ENCODE peak calls at places on chromosomes 7 and 10, in seven cellular contexts. One of them, this sample, is unnamed.
A peak's percentile ranks its signal among the peaks of the same experiment; 100 is the strongest.

GRCh38 chr10:84156768-84157167 is 16.8 kb upstream of the GPR15LG start:
- DNase-seq in cardiac muscle cell: no peak
- DNase-seq in PC-3: no peak
- DNase-seq in tibial artery: no peak
- DNase-seq in K562: no peak
- DNase-seq in body of pancreas: no peak
- DNase-seq in ovary: no peak
- DNase-seq in this sample: no peak

GRCh38 chr7:64463636-64464375 is 99.1 kb downstream of the ZNF680 start:
- DNase-seq in K562: peak; percentile 32
- DNase-seq in body of pancreas: peak; percentile 70
- DNase-seq in cardiac muscle cell: no peak
- DNase-seq in PC-3: peak; percentile 2
- DNase-seq in tibial artery: peak; percentile 71
- DNase-seq in ovary: peak; percentile 63
- DNase-seq in this sample: no peak

GRCh38 chr7:106792233-106792926 is 72.7 kb upstream of the PIK3CG start:
- DNase-seq in body of pancreas: no peak
- DNase-seq in PC-3: no peak
- DNase-seq in cardiac muscle cell: no peak
- DNase-seq in ovary: no peak
- DNase-seq in tibial artery: no peak
- DNase-seq in K562: no peak
- DNase-seq in this sample: no peak

GRCh38 chr10:55063817-55064216 is 262.8 kb upstream of the PCDH15 start:
- DNase-seq in body of pancreas: no peak
- DNase-seq in PC-3: peak; percentile 45
- DNase-seq in ovary: no peak
- DNase-seq in tibial artery: no peak
- DNase-seq in K562: no peak
- DNase-seq in cardiac muscle cell: no peak
- DNase-seq in this sample: no peak

GRCh38 chr7:20329389-20330175 is 1.1 kb upstream of the ITGB8 start:
- DNase-seq in PC-3: peak; percentile 90
- DNase-seq in cardiac muscle cell: peak; percentile 71
- DNase-seq in K562: peak; percentile 37
- DNase-seq in body of pancreas: peak; percentile 79
- DNase-seq in tibial artery: peak; percentile 64
- DNase-seq in ovary: peak; percentile 60
- DNase-seq in this sample: peak; percentile 79

GRCh38 chr10:27258838-27259532 is 18.4 kb upstream of the ACBD5 start:
- DNase-seq in K562: no peak
- DNase-seq in cardiac muscle cell: peak; percentile 58
- DNase-seq in body of pancreas: peak; percentile 45
- DNase-seq in ovary: no peak
- DNase-seq in tibial artery: no peak
- DNase-seq in PC-3: no peak
- DNase-seq in this sample: peak; percentile 40

GRCh38 chr10:28077889-28078288 is 79.0 kb upstream of the ODAD2 start:
- DNase-seq in K562: no peak
- DNase-seq in tibial artery: no peak
- DNase-seq in cardiac muscle cell: no peak
- DNase-seq in PC-3: peak; percentile 73
- DNase-seq in ovary: no peak
- DNase-seq in body of pancreas: no peak
- DNase-seq in this sample: no peak

GRCh38 chr10:128324058-128324457 is 197.8 kb upstream of the MKI67 start:
- DNase-seq in tibial artery: peak; percentile 42
- DNase-seq in ovary: no peak
- DNase-seq in K562: peak; percentile 24
- DNase-seq in PC-3: no peak
- DNase-seq in body of pancreas: peak; percentile 8
- DNase-seq in cardiac muscle cell: peak; percentile 64
- DNase-seq in this sample: no peak

GRCh38 chr7:24869572-24869971 is 110.4 kb downstream of the OSBPL3 start:
- DNase-seq in body of pancreas: no peak
- DNase-seq in ovary: no peak
- DNase-seq in K562: no peak
- DNase-seq in PC-3: no peak
- DNase-seq in cardiac muscle cell: no peak
- DNase-seq in tibial artery: no peak
- DNase-seq in this sample: no peak

GRCh38 chr10:87531908-87532622 is 27.4 kb downstream of the MINPP1 start:
- DNase-seq in cardiac muscle cell: no peak
- DNase-seq in body of pancreas: no peak
- DNase-seq in tibial artery: peak; percentile 73
- DNase-seq in ovary: peak; percentile 29
- DNase-seq in K562: no peak
- DNase-seq in PC-3: no peak
- DNase-seq in this sample: no peak

GRCh38 chr10:103843854-103844567 is 11.4 kb downstream of the SH3PXD2A start:
- DNase-seq in tibial artery: peak; percentile 55
- DNase-seq in body of pancreas: peak; percentile 68
- DNase-seq in K562: no peak
- DNase-seq in cardiac muscle cell: no peak
- DNase-seq in ovary: no peak
- DNase-seq in PC-3: no peak
- DNase-seq in this sample: no peak

GRCh38 chr10:46220872-46221538 is 65.8 kb upstream of the ANTXRL start:
- DNase-seq in cardiac muscle cell: no peak
- DNase-seq in tibial artery: no peak
- DNase-seq in PC-3: no peak
- DNase-seq in ovary: no peak
- DNase-seq in K562: no peak
- DNase-seq in body of pancreas: no peak
- DNase-seq in this sample: no peak

GRCh38 chr10:526651-527312 is 162.7 kb downstream of the DIP2C start:
- DNase-seq in PC-3: no peak
- DNase-seq in ovary: no peak
- DNase-seq in tibial artery: no peak
- DNase-seq in K562: peak; percentile 22
- DNase-seq in body of pancreas: no peak
- DNase-seq in cardiac muscle cell: no peak
- DNase-seq in this sample: no peak

GRCh38 chr7:155984028-155984607 is 171.9 kb upstream of the SHH start:
- DNase-seq in ovary: no peak
- DNase-seq in body of pancreas: no peak
- DNase-seq in PC-3: no peak
- DNase-seq in tibial artery: no peak
- DNase-seq in cardiac muscle cell: no peak
- DNase-seq in K562: no peak
- DNase-seq in this sample: no peak

GRCh38 chr10:124558901-124559321 is 97.3 kb downstream of the LHPP start:
- DNase-seq in ovary: no peak
- DNase-seq in tibial artery: no peak
- DNase-seq in K562: no peak
- DNase-seq in PC-3: no peak
- DNase-seq in cardiac muscle cell: no peak
- DNase-seq in body of pancreas: no peak
- DNase-seq in this sample: no peak

GRCh38 chr7:111980721-111981120 is 225.5 kb downstream of the DOCK4 start:
- DNase-seq in ovary: no peak
- DNase-seq in K562: no peak
- DNase-seq in tibial artery: no peak
- DNase-seq in cardiac muscle cell: no peak
- DNase-seq in body of pancreas: no peak
- DNase-seq in PC-3: no peak
- DNase-seq in this sample: no peak

GRCh38 chr10:121662945-121663917 is 65.0 kb upstream of the FGFR2 start:
- DNase-seq in body of pancreas: no peak
- DNase-seq in ovary: no peak
- DNase-seq in cardiac muscle cell: peak; percentile 49
- DNase-seq in K562: peak; percentile 22
- DNase-seq in tibial artery: no peak
- DNase-seq in PC-3: no peak
- DNase-seq in this sample: peak; percentile 82

GRCh38 chr10:7107287-7107686 is 303.5 kb downstream of the SFMBT2 start:
- DNase-seq in ovary: no peak
- DNase-seq in body of pancreas: no peak
- DNase-seq in PC-3: no peak
- DNase-seq in K562: no peak
- DNase-seq in cardiac muscle cell: no peak
- DNase-seq in tibial artery: no peak
- DNase-seq in this sample: no peak

GRCh38 chr7:47787249-47788069 is 160.8 kb downstream of the PKD1L1 start:
- DNase-seq in PC-3: no peak
- DNase-seq in cardiac muscle cell: no peak
- DNase-seq in body of pancreas: no peak
- DNase-seq in ovary: no peak
- DNase-seq in tibial artery: no peak
- DNase-seq in K562: no peak
- DNase-seq in this sample: no peak

GRCh38 chr7:92135490-92135889 is 1.2 kb upstream of the CYP51A1 start:
- DNase-seq in ovary: peak; percentile 24
- DNase-seq in K562: no peak
- DNase-seq in tibial artery: no peak
- DNase-seq in PC-3: no peak
- DNase-seq in body of pancreas: peak; percentile 19
- DNase-seq in cardiac muscle cell: no peak
- DNase-seq in this sample: no peak
- H3K4me3 ChIP-seq in ovary: peak overlapping the region; percentile 67
- H3K4me3 ChIP-seq in K562: peak overlapping the region; percentile 95
- H3K4me3 ChIP-seq in tibial artery: peak overlapping the region; percentile 86
- H3K4me3 ChIP-seq in PC-3: peak overlapping the region; percentile 82
- H3K4me3 ChIP-seq in body of pancreas: peak overlapping the region; percentile 69
- H3K4me3 ChIP-seq in cardiac muscle cell: peak overlapping the region; percentile 66
- H3K4me3 ChIP-seq in this sample: peak overlapping the region; percentile 87

GRCh38 chr7:142788303-142789286 is 17.8 kb downstream of the PRSS2 start:
- DNase-seq in cardiac muscle cell: no peak
- DNase-seq in PC-3: no peak
- DNase-seq in ovary: no peak
- DNase-seq in K562: no peak
- DNase-seq in tibial artery: no peak
- DNase-seq in body of pancreas: no peak
- DNase-seq in this sample: no peak

GRCh38 chr7:142790056-142790455 is 19.3 kb downstream of the PRSS2 start:
- DNase-seq in ovary: no peak
- DNase-seq in PC-3: no peak
- DNase-seq in cardiac muscle cell: no peak
- DNase-seq in K562: no peak
- DNase-seq in body of pancreas: no peak
- DNase-seq in tibial artery: no peak
- DNase-seq in this sample: no peak

GRCh38 chr7:142791502-142791901 is 20.7 kb downstream of the PRSS2 start:
- DNase-seq in ovary: no peak
- DNase-seq in K562: no peak
- DNase-seq in tibial artery: no peak
- DNase-seq in body of pancreas: no peak
- DNase-seq in PC-3: no peak
- DNase-seq in cardiac muscle cell: no peak
- DNase-seq in this sample: no peak

GRCh38 chr7:142792129-142792528 is 21.4 kb downstream of the PRSS2 start:
- DNase-seq in PC-3: no peak
- DNase-seq in body of pancreas: no peak
- DNase-seq in tibial artery: no peak
- DNase-seq in ovary: no peak
- DNase-seq in cardiac muscle cell: no peak
- DNase-seq in K562: no peak
- DNase-seq in this sample: no peak

DNA sequence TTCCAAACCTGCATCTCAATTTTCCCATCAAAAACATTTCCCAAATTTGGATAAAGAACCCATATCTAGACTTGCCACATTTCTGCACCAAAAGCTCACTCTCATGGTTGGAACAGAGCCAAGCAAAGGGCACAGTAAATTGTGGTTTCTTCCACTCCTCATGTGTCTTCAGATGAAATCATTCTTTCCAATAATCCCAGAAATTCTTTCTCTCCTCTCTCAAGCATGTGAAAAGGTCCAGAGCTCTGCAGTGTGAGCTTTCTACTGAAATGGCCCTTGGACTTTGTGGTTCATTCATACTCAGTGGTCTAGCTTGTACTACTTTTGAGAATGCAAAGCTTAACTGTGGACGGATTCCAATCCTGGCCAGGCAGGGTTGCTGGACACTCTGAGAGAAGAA is 19.8 kb downstream of the PRSS2 start:
- DNase-seq in PC-3: peak; percentile 44
- DNase-seq in K562: no peak
- DNase-seq in tibial artery: no peak
- DNase-seq in body of pancreas: no peak
- DNase-seq in ovary: no peak
- DNase-seq in cardiac muscle cell: no peak
- DNase-seq in this sample: no peak
- H3K4me1 ChIP-seq in PC-3: peaks cover 41% of the 10 kb centered on the region
- H3K4me1 ChIP-seq in K562: peaks cover 17% of the 10 kb centered on the region
- H3K4me1 ChIP-seq in tibial artery: no peaks in the 10 kb centered on the region
- H3K4me1 ChIP-seq in body of pancreas: no peaks in the 10 kb centered on the region
- H3K4me1 ChIP-seq in ovary: no peaks in the 10 kb centered on the region
- H3K4me1 ChIP-seq in cardiac muscle cell: no peaks in the 10 kb centered on the region
- H3K4me1 ChIP-seq in this sample: no peaks in the 10 kb centered on the region

GRCh38 chr7:197413-198335 is 5.3 kb downstream of the FAM20C start:
- DNase-seq in body of pancreas: no peak
- DNase-seq in ovary: no peak
- DNase-seq in K562: no peak
- DNase-seq in cardiac muscle cell: no peak
- DNase-seq in tibial artery: no peak
- DNase-seq in PC-3: no peak
- DNase-seq in this sample: no peak
- H3K36me3 ChIP-seq in body of pancreas: peaks cover 8% of the 10 kb centered on the region
- H3K36me3 ChIP-seq in ovary: no peaks in the 10 kb centered on the region
- H3K36me3 ChIP-seq in K562: no peaks in the 10 kb centered on the region
- H3K36me3 ChIP-seq in cardiac muscle cell: no peaks in the 10 kb centered on the region
- H3K36me3 ChIP-seq in tibial artery: peaks cover 39% of the 10 kb centered on the region
- H3K36me3 ChIP-seq in PC-3: peaks cover 16% of the 10 kb centered on the region
- H3K36me3 ChIP-seq in this sample: peaks cover 25% of the 10 kb centered on the region

DNA sequence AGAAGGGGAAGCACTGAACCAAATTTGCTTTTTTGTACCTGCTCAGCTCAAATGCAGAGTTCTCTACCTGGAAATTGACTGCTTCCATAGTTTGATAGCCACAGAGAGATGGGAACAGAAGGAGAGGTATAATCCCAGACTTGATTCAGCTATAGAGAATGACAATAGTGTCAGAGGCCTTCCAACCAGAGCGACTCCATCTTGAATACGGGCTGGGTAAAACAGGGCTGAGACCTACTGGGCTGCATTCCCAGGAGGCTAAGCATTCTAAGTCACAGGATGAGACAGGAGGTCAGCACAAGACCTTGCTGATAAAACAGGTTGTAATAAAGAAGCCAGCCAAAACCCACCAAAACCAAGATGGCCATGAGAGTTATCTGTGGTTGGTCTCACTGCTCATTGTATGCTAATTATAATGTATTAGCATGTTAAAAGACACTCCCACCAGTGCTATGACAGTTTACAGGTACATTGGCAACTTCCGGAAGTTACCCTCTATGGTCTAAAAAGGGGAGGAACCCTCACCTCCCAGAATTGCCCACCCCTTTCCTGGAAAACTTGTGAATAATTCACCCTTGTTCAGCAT is 42.7 kb upstream of the ATRNL1 start:
- DNase-seq in body of pancreas: no peak
- DNase-seq in ovary: no peak
- DNase-seq in PC-3: no peak
- DNase-seq in tibial artery: no peak
- DNase-seq in K562: no peak
- DNase-seq in cardiac muscle cell: no peak
- DNase-seq in this sample: no peak
- H3K4me3 ChIP-seq in body of pancreas: no peak overlapping the region
- H3K4me3 ChIP-seq in ovary: no peak overlapping the region
- H3K4me3 ChIP-seq in PC-3: no peak overlapping the region
- H3K4me3 ChIP-seq in tibial artery: no peak overlapping the region
- H3K4me3 ChIP-seq in K562: no peak overlapping the region
- H3K4me3 ChIP-seq in cardiac muscle cell: no peak overlapping the region
- H3K4me3 ChIP-seq in this sample: no peak overlapping the region

This sample was measured in HAP-1.